ENCODE peak calls at places on chromosomes 1 and 21, in nine cellular contexts. S is GM06990, C is Kasumi-1, X is neuronal stem cell, J is adipocyte, I is fibroblast of gingiva, Q is coronary artery, T is GM19239, P is HuH-7. K is an unnamed sample.

GRCh38 chr21:42384999-42385398 is 10.9 kb downstream of the TMPRSS3 start:
- DNase-seq in S (no peak), C (peak; percentile 41), X (no peak), J (no peak), I (no peak), Q (no peak), T (no peak), P (no peak), K (no peak)

GRCh38 chr1:174883361-174883760 is 116.4 kb upstream of the CACYBP start:
- DNase-seq in S (no peak), C (no peak), X (no peak), J (peak; percentile 25), I (peak; percentile 24), Q (no peak), T (no peak), P (peak; percentile 31), K (no peak)

GRCh38 chr1:183609313-183609712 is 19.1 kb upstream of the NCF2 start:
- DNase-seq in S (no peak), C (peak; percentile 96), X (no peak), J (peak; percentile 87), I (peak; percentile 74), Q (peak; percentile 83), T (no peak), P (no peak), K (no peak)

GRCh38 chr1:109716121-109716520 is 4.1 kb downstream of the GSTM5 start:
- DNase-seq in S (no peak), C (no peak), X (no peak), J (no peak), I (no peak), Q (no peak), T (no peak), P (no peak), K (no peak)

GRCh38 chr1:174398246-174398645 is 49.5 kb upstream of the GPR52 start:
- DNase-seq in S (peak; percentile 10), C (no peak), X (no peak), J (no peak), I (no peak), Q (no peak), T (no peak), P (no peak), K (no peak)

GRCh38 chr21:32955307-32955937 is 70.3 kb upstream of the OLIG2 start:
- DNase-seq in S (no peak), C (no peak), X (peak; percentile 59), J (no peak), I (no peak), Q (no peak), T (no peak), P (no peak), K (no peak)

GRCh38 chr21:38486221-38486620 is 12.1 kb downstream of the ERG start:
- DNase-seq in S (no peak), C (no peak), X (no peak), J (peak; percentile 47), I (no peak), Q (no peak), T (no peak), P (no peak), K (no peak)

GRCh38 chr1:192809286-192810252 is 730 bp downstream of the RGS2 start:
- DNase-seq in S (no peak), C (peak; percentile 69), X (peak; percentile 8), J (peak; percentile 76), I (peak; percentile 49), Q (peak; percentile 78), T (no peak), P (no peak), K (no peak)

GRCh38 chr1:149885364-149886111 is 13.8 kb upstream of the BOLA1 start:
- DNase-seq in S (peak; percentile 86), C (peak; percentile 73), X (peak; percentile 69), J (peak; percentile 96), I (peak; percentile 87), Q (peak; percentile 95), T (no peak), P (peak; percentile 28), K (peak; percentile 95)

GRCh38 chr1:34578306-34578705 is 176.5 kb upstream of the GJB5 start:
- DNase-seq in S (no peak), C (no peak), X (no peak), J (no peak), I (no peak), Q (no peak), T (no peak), P (no peak), K (no peak)

GRCh38 chr1:17539526-17540254 is at the start of gene ARHGEF10L:
- DNase-seq in S (no peak), C (no peak), X (peak; percentile 39), J (peak; percentile 77), I (no peak), Q (no peak), T (no peak), P (no peak), K (no peak)

GRCh38 chr21:25638634-25639166 is 358 bp upstream of the JAM2 start:
- DNase-seq in S (peak; percentile 20), C (no peak), X (peak; percentile 12), J (peak; percentile 57), I (peak; percentile 8), Q (no peak), T (no peak), P (no peak), K (no peak)

GRCh38 chr1:6105763-6106162 is 60.1 kb downstream of the KCNAB2 start:
- DNase-seq in S (no peak), C (no peak), X (no peak), J (no peak), I (no peak), Q (no peak), T (no peak), P (no peak), K (no peak)

GRCh38 chr1:173410133-173410793 is 66.9 kb upstream of the PRDX6 start:
- DNase-seq in S (no peak), C (no peak), X (no peak), J (no peak), I (no peak), Q (no peak), T (no peak), P (no peak), K (no peak)

GRCh38 chr1:207612762-207613161 is 32.2 kb upstream of the CR1L start:
- DNase-seq in S (no peak), C (no peak), X (no peak), J (no peak), I (no peak), Q (no peak), T (no peak), P (no peak), K (no peak)

GRCh38 chr1:119510046-119510445 is 3.0 kb downstream of the HSD3B1 start:
- DNase-seq in S (no peak), C (no peak), X (no peak), J (no peak), I (no peak), Q (no peak), T (no peak), P (no peak), K (no peak)

GRCh38 chr21:20783611-20784010 is 214.6 kb upstream of the NCAM2 start:
- DNase-seq in S (no peak), C (no peak), X (no peak), J (no peak), I (no peak), Q (no peak), T (no peak), P (no peak), K (no peak)

GRCh38 chr1:152926091-152926490 is 17.7 kb downstream of the IVL start:
- DNase-seq in S (no peak), C (peak; percentile 2), X (no peak), J (no peak), I (peak; percentile 14), Q (no peak), T (peak; percentile 8), P (peak; percentile 10), K (no peak)

GRCh38 chr1:19344831-19345230 is 32.7 kb downstream of the SLC66A1 start:
- DNase-seq in S (no peak), C (no peak), X (no peak), J (no peak), I (no peak), Q (no peak), T (no peak), P (no peak), K (no peak)

GRCh38 chr1:203628185-203628996 is 1.8 kb downstream of the ATP2B4 start:
- DNase-seq in S (peak; percentile 20), C (no peak), X (peak; percentile 73), J (peak; percentile 87), I (peak; percentile 66), Q (peak; percentile 84), T (no peak), P (no peak), K (no peak)

GRCh38 chr1:32101233-32101681 is 6.6 kb upstream of the KPNA6 start:
- DNase-seq in S (no peak), C (no peak), X (no peak), J (peak; percentile 77), I (peak; percentile 54), Q (no peak), T (no peak), P (no peak), K (no peak)

GRCh38 chr21:38351961-38352521 is 95.2 kb downstream of the KCNJ15 start:
- DNase-seq in S (no peak), C (peak; percentile 11), X (no peak), J (peak; percentile 72), I (peak; percentile 68), Q (no peak), T (peak; percentile 19), P (no peak), K (no peak)

GRCh38 chr1:243550276-243550675 is 294.4 kb downstream of the SDCCAG8 start:
- DNase-seq in S (no peak), C (no peak), X (no peak), J (no peak), I (no peak), Q (no peak), T (no peak), P (no peak), K (no peak)

GRCh38 chr1:201605385-201605747 is 66.4 kb downstream of the NAV1 start:
- DNase-seq in S (no peak), C (no peak), X (no peak), J (no peak), I (no peak), Q (no peak), T (no peak), P (no peak), K (no peak)

GRCh38 chr1:155651861-155652661 is 36.5 kb downstream of the YY1AP1 start:
- DNase-seq in S (no peak), C (no peak), X (no peak), J (no peak), I (no peak), Q (no peak), T (no peak), P (no peak), K (no peak)

GRCh38 chr1:178577882-178578281 is 65.0 kb downstream of the TEX35 start:
- DNase-seq in S (no peak), C (no peak), X (no peak), J (no peak), I (no peak), Q (no peak), T (no peak), P (no peak), K (no peak)

GRCh38 chr1:54220004-54220811 is 20.2 kb downstream of the MRPL37 start:
- DNase-seq in S (no peak), C (peak; percentile 81), X (no peak), J (peak; percentile 19), I (peak; percentile 75), Q (no peak), T (no peak), P (no peak), K (no peak)

GRCh38 chr1:115908565-115909334 is 67.6 kb upstream of the SLC22A15 start:
- DNase-seq in S (no peak), C (no peak), X (peak; percentile 15), J (no peak), I (no peak), Q (no peak), T (no peak), P (no peak), K (no peak)

GRCh38 chr1:77279929-77280328 is 1.9 kb upstream of the AK5 start:
- DNase-seq in S (no peak), C (peak; percentile 86), X (no peak), J (no peak), I (no peak), Q (no peak), T (no peak), P (no peak), K (no peak)

K was measured in mesenteric fat pad.